ENCODE peak calls at places on chromosomes 1 and 21, in ten cellular contexts. D is stimulated activated naive CD4-positive, alpha-beta T cell; G is choroid plexus epithelial cell; H is left cardiac atrium; E is CD8-positive, alpha-beta memory T cell; L is endodermal cell; U is AG08396; O is sciatic nerve; Z is psoas muscle; V is LoVo. Y is an unnamed sample.

GRCh38 chr1:226110249-226111108 is 48.0 kb downstream of the H3-3A start:
- DNase-seq in D (peak; percentile 47), H (peak; percentile 75), L (peak; percentile 84), Z (peak; percentile 84), E (peak; percentile 56), G (peak; percentile 63), V (peak; percentile 31), O (peak; percentile 81), U (peak; percentile 87), Y (peak; percentile 65)

GRCh38 chr1:200272669-200273068 is 137.2 kb downstream of the ZNF281 start:
- DNase-seq in L (no peak), G (no peak), U (no peak), E (no peak), Z (no peak), H (no peak), V (no peak), O (no peak), D (no peak), Y (no peak)

GRCh38 chr1:234836045-234836681 is 226.2 kb upstream of the IRF2BP2 start:
- DNase-seq in D (no peak), V (no peak), E (no peak), O (no peak), Z (no peak), L (no peak), U (no peak), G (no peak), H (no peak), Y (no peak)

GRCh38 chr1:218510153-218510772 is 165.1 kb downstream of the TGFB2 start:
- DNase-seq in D (no peak), L (no peak), V (no peak), Z (no peak), E (no peak), G (no peak), O (no peak), U (no peak), H (no peak), Y (no peak)

GRCh38 chr1:84892657-84893618 is at the start of gene LPAR3:
- DNase-seq in U (peak; percentile 79), D (peak; percentile 3), Z (no peak), H (peak; percentile 53), G (peak; percentile 24), O (no peak), V (no peak), L (peak; percentile 92), E (peak; percentile 23), Y (peak; percentile 26)

GRCh38 chr1:9942399-9942938 is 722 bp downstream of the LZIC start:
- DNase-seq in G (peak; percentile 81), E (no peak), H (no peak), U (peak; percentile 65), O (no peak), V (peak; percentile 49), L (peak; percentile 57), D (peak; percentile 3), Z (no peak), Y (peak; percentile 76)

GRCh38 chr21:41256771-41257702 is 59.6 kb upstream of the FAM3B start:
- DNase-seq in G (no peak), E (no peak), Z (no peak), V (no peak), O (no peak), L (no peak), H (no peak), U (no peak), D (no peak), Y (no peak)

GRCh38 chr1:227125929-227126545 is 185.9 kb downstream of the COQ8A start:
- DNase-seq in D (no peak), E (no peak), V (no peak), L (peak; percentile 69), O (no peak), U (no peak), Z (no peak), G (no peak), H (no peak), Y (no peak)

GRCh38 chr1:197356723-197357533 is 88.9 kb downstream of the CRB1 start:
- DNase-seq in V (peak; percentile 44), E (no peak), U (peak; percentile 56), H (peak; percentile 23), G (peak; percentile 82), Z (no peak), O (no peak), L (peak; percentile 64), D (no peak), Y (peak; percentile 71)

GRCh38 chr1:76179297-76179696 is 104.8 kb downstream of the ST6GALNAC3 start:
- DNase-seq in U (no peak), G (no peak), V (no peak), E (no peak), O (no peak), Z (no peak), L (no peak), D (no peak), H (no peak), Y (no peak)

GRCh38 chr1:50978144-50978851 is 8.3 kb downstream of the CDKN2C start:
- DNase-seq in L (peak; percentile 92), U (peak; percentile 75), V (peak; percentile 80), H (peak; percentile 76), G (no peak), O (peak; percentile 69), Z (peak; percentile 89), E (peak; percentile 17), D (peak; percentile 20), Y (peak; percentile 61)

GRCh38 chr1:240803151-240803550 is 191.2 kb upstream of the GREM2 start:
- DNase-seq in O (no peak), U (peak; percentile 26), G (peak; percentile 43), D (no peak), H (no peak), Z (no peak), V (peak; percentile 61), L (no peak), E (no peak), Y (peak; percentile 76)

GRCh38 chr1:5688479-5689077 is 303.6 kb downstream of the NPHP4 start:
- DNase-seq in O (no peak), E (no peak), H (no peak), Z (no peak), L (no peak), D (no peak), G (no peak), U (no peak), V (peak; percentile 12), Y (no peak)

GRCh38 chr1:48560114-48560513 is 88.1 kb upstream of the SPATA6 start:
- DNase-seq in U (no peak), O (no peak), G (no peak), Z (no peak), E (no peak), V (no peak), H (no peak), D (no peak), L (no peak), Y (no peak)

GRCh38 chr1:116873680-116874271 is 35.9 kb upstream of the PTGFRN start:
- DNase-seq in U (no peak), Z (no peak), V (no peak), G (no peak), E (no peak), D (no peak), L (no peak), O (no peak), H (no peak), Y (peak; percentile 41)

GRCh38 chr1:201662646-201663045 is 123.7 kb downstream of the NAV1 start:
- DNase-seq in L (no peak), V (no peak), G (no peak), D (no peak), H (no peak), U (no peak), E (no peak), Z (no peak), O (no peak), Y (no peak)

GRCh38 chr1:245871881-245872280 is 635.2 kb downstream of the SMYD3 start:
- DNase-seq in H (no peak), L (no peak), G (peak; percentile 71), Z (no peak), E (no peak), O (no peak), V (no peak), U (peak; percentile 52), D (no peak), Y (no peak)

GRCh38 chr1:63623952-63624351 is 30.7 kb downstream of the PGM1 start:
- DNase-seq in U (no peak), E (no peak), H (no peak), V (no peak), Z (no peak), O (no peak), G (no peak), D (no peak), L (no peak), Y (no peak)

GRCh38 chr1:89973481-89974127 is 21.3 kb upstream of the ZNF326 start:
- DNase-seq in O (no peak), H (no peak), E (no peak), D (no peak), L (no peak), G (no peak), U (no peak), Z (no peak), V (no peak), Y (no peak)

GRCh38 chr1:47781171-47781959 is 215.8 kb downstream of the TRABD2B start:
- DNase-seq in D (no peak), L (no peak), E (no peak), U (no peak), G (no peak), O (no peak), V (no peak), Z (no peak), H (no peak), Y (no peak)

GRCh38 chr1:15578921-15579682 is 5.7 kb downstream of the AGMAT start:
- DNase-seq in D (peak; percentile 20), U (no peak), H (no peak), O (no peak), V (no peak), E (no peak), Z (no peak), L (no peak), G (no peak), Y (no peak)

Y was measured in cardiac fibroblast.